ENCODE peak calls at places on chromosomes 3 and 15, in eight cellular contexts. T is natural killer cell, A is vagina, G is brain microvascular endothelial cell, D is neural crest cell, M is sigmoid colon, Y is IMR-90, Z is GM12865. L is an unnamed sample.

GRCh38 chr3:162710332-162711112 is 1213.9 kb downstream of the OTOL1 start:
- DNase-seq in Y (no peak), T (no peak), G (no peak), A (no peak), D (no peak), M (no peak), Z (no peak), L (no peak)

GRCh38 chr3:25291524-25291923 is 136.5 kb upstream of the RARB start:
- DNase-seq in Z (no peak), D (no peak), Y (no peak), G (no peak), A (no peak), T (no peak), M (no peak), L (no peak)

GRCh38 chr3:11078826-11079520 is 75.3 kb upstream of the HRH1 start:
- DNase-seq in D (no peak), M (no peak), Z (no peak), Y (no peak), G (no peak), A (no peak), T (no peak), L (no peak)

GRCh38 chr15:69852482-69853275 is 245.0 kb downstream of the TLE3 start:
- DNase-seq in Z (no peak), M (no peak), T (no peak), Y (peak), G (peak), D (no peak), A (no peak), L (peak)

GRCh38 chr3:23959147-23959900 is 14.2 kb downstream of the NR1D2 start:
- DNase-seq in T (no peak), M (no peak), Z (no peak), A (no peak), G (peak), Y (peak), D (no peak), L (peak)

GRCh38 chr3:185460283-185460682 is 38.6 kb downstream of the TMEM41A start:
- DNase-seq in Y (no peak), G (no peak), M (no peak), D (no peak), A (no peak), Z (no peak), T (no peak), L (no peak)

GRCh38 chr3:194296832-194297666 is 54.1 kb downstream of the CPN2 start:
- DNase-seq in Z (no peak), Y (no peak), M (peak), A (no peak), G (no peak), T (no peak), D (peak), L (no peak)

GRCh38 chr15:90665288-90666134 is 51.6 kb upstream of the BLM start:
- DNase-seq in D (no peak), Y (peak), Z (peak), A (no peak), M (peak), G (peak), T (peak), L (peak)

GRCh38 chr3:32885283-32885935 is 66.0 kb upstream of the CCR4 start:
- DNase-seq in Z (no peak), M (no peak), G (no peak), T (no peak), Y (no peak), A (no peak), D (no peak), L (no peak)

GRCh38 chr3:151726016-151726415 is 7.7 kb upstream of the AADACL2 start:
- DNase-seq in T (no peak), D (no peak), Z (no peak), A (no peak), M (no peak), Y (no peak), G (peak), L (no peak)

GRCh38 chr3:160822931-160823330 is 66.9 kb downstream of the PPM1L start:
- DNase-seq in Y (no peak), Z (no peak), G (no peak), D (no peak), M (no peak), T (no peak), A (no peak), L (no peak)

GRCh38 chr15:76988874-76989780 is 5.8 kb upstream of the PSTPIP1 start:
- DNase-seq in G (no peak), Y (no peak), D (no peak), T (no peak), M (peak), Z (peak), A (no peak), L (no peak)

GRCh38 chr3:39122811-39123210 is 15.3 kb downstream of the TTC21A start:
- DNase-seq in T (no peak), G (no peak), A (no peak), Y (no peak), D (no peak), Z (peak), M (no peak), L (no peak)

GRCh38 chr3:138567403-138567802 is 26.7 kb downstream of the CEP70 start:
- DNase-seq in G (no peak), D (no peak), Y (no peak), M (no peak), Z (no peak), A (no peak), T (no peak), L (no peak)

GRCh38 chr3:129254536-129255230 is 5.3 kb downstream of the COPG1 start:
- DNase-seq in Z (no peak), T (no peak), G (no peak), D (no peak), M (no peak), Y (no peak), A (no peak), L (no peak)

GRCh38 chr3:136818851-136819783 is at the start of gene SLC35G2:
- DNase-seq in G (peak), M (peak), A (no peak), Z (peak), D (peak), Y (peak), T (no peak), L (peak)

GRCh38 chr3:149468504-149469212 is 5.8 kb upstream of the TM4SF4 start:
- DNase-seq in D (no peak), Y (no peak), A (no peak), M (no peak), Z (peak), T (no peak), G (no peak), L (no peak)

GRCh38 chr3:16906679-16907078 is 21.9 kb downstream of the PLCL2 start:
- DNase-seq in G (no peak), Y (peak), Z (peak), A (no peak), M (no peak), D (no peak), T (no peak), L (peak)

GRCh38 chr3:175879417-175879816 is 1020.3 kb downstream of the NAALADL2 start:
- DNase-seq in T (no peak), D (no peak), G (no peak), Y (no peak), Z (no peak), M (no peak), A (no peak), L (no peak)

GRCh38 chr3:187739125-187739560 is 6.1 kb downstream of the BCL6 start:
- DNase-seq in A (no peak), M (no peak), T (peak), Y (no peak), D (no peak), Z (no peak), G (no peak), L (no peak)

GRCh38 chr3:53166781-53167291 is 5.8 kb downstream of the PRKCD start:
- DNase-seq in G (peak), T (no peak), A (no peak), D (no peak), Z (peak), Y (peak), M (peak), L (peak)

GRCh38 chr3:14598143-14598569 is 53.4 kb upstream of the CCDC174 start:
- DNase-seq in D (peak), G (peak), Z (peak), A (no peak), T (no peak), M (no peak), Y (peak), L (no peak)

GRCh38 chr3:133753779-133754164 is 7.6 kb downstream of the TF start:
- DNase-seq in G (no peak), M (no peak), Y (no peak), A (no peak), Z (no peak), T (no peak), D (no peak), L (no peak)

GRCh38 chr3:177361042-177361938 is 164.0 kb upstream of the TBL1XR1 start:
- DNase-seq in M (no peak), Y (no peak), A (no peak), G (no peak), D (no peak), T (no peak), Z (peak), L (no peak)

GRCh38 chr3:181712505-181713299 is 977 bp downstream of the SOX2 start:
- DNase-seq in T (no peak), Y (no peak), A (no peak), D (no peak), G (no peak), Z (no peak), M (no peak), L (no peak)

DNA sequence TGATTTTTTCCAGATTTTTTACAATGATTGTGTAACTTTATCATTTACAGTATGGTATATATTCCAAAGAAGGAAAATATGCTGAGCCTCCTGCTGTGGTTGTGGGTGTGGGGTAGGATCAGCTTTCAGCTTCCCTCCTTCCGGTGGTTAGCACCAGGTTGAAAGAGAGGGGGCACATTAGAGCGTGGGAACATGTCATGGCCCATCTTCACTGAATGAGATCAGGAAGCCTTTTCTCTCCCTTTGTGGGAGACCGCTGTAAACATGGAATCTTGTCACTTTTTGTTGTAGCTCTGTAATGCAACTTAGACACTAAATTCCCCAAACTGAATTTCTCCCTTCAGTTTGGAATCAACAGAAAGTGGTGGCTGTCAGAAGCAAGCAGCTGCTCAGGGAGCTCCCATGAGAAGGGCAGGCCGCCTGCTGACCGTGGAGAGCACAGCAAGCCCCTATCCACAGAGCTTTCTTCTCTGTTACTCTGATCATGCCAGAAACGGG is 86.7 kb upstream of the LIMD1 start:
- DNase-seq in G (peak), Z (no peak), D (peak), A (no peak), Y (peak), M (no peak), T (no peak), L (peak)
- TF ChIP-seq CTCF in G (peak), Z (no peak), D (peak), A (peak), Y (peak), M (no peak), T (no peak), L (peak)

GRCh38 chr3:50978991-50979667 is 304.4 kb downstream of the DOCK3 start:
- DNase-seq in Z (no peak), M (no peak), Y (no peak), G (no peak), D (no peak), A (no peak), T (no peak), L (no peak)
- TF ChIP-seq CTCF in Z (no peak), M (no peak), Y (no peak), G (no peak), D (peak), A (no peak), T (no peak), L (no peak)

GRCh38 chr15:78714890-78715289 is 73.9 kb upstream of the CHRNB4 start:
- DNase-seq in Z (peak), T (no peak), D (no peak), Y (no peak), G (no peak), A (peak), M (no peak), L (no peak)
- TF ChIP-seq CTCF in Z (no peak), T (no peak), D (no peak), Y (no peak), G (no peak), A (no peak), M (no peak), L (peak)

DNA sequence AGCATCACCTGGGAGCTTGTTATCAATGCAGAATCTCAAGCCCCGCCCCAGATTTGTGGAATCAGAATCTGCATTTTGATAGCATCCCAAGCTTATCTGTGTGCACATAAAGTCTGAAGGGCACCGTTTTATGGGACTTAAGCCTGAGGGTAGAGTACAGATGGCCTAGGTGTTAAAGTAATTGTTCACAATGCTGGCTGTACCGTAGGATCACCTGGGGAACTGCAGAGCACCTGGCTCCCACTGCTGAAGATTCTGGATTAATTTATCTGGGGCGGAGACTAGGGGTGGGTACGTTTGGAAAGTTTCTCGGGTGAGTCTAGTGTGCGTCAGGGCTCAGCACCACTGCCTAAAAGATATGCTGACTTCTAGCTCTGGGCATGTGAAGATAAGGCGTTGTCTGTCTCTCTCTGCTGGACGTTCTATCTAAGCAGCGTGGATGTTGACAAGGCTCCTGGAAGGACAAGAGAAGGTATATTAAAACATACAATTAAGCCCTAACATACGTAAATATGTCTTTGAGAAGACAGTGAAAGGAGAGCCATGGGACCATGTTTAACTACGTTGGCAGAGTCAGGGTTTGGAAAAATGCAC is 63.2 kb upstream of the RASGRP1 start:
- DNase-seq in Y (no peak), M (no peak), Z (no peak), A (no peak), T (no peak), G (no peak), D (no peak), L (no peak)
- TF ChIP-seq CTCF in Y (no peak), M (no peak), Z (no peak), A (no peak), T (no peak), G (no peak), D (no peak), L (no peak)